ENCODE peak calls at places on chromosome 16, in four cellular contexts. One of them, this sample, is unnamed.
A peak's percentile ranks its signal among the peaks of the same experiment; 100 is the strongest.

GRCh38 chr16:11232302-11232851 is 23.6 kb downstream of the SOCS1 start:
- DNase-seq in HepG2: no peak
- DNase-seq in GM12878: no peak
- DNase-seq in WTC11: no peak
- DNase-seq in this sample: no peak

GRCh38 chr16:4381072-4381934 is 9.7 kb downstream of the VASN start:
- DNase-seq in WTC11: no peak
- DNase-seq in GM12878: no peak
- DNase-seq in HepG2: no peak
- DNase-seq in this sample: peak; percentile 15

GRCh38 chr16:52440248-52440647 is 106.7 kb downstream of the TOX3 start:
- DNase-seq in GM12878: no peak
- DNase-seq in WTC11: no peak
- DNase-seq in HepG2: no peak
- DNase-seq in this sample: no peak

GRCh38 chr16:19481291-19481690 is 40.6 kb downstream of the GDE1 start:
- DNase-seq in WTC11: no peak
- DNase-seq in GM12878: no peak
- DNase-seq in HepG2: no peak
- DNase-seq in this sample: peak; percentile 29

GRCh38 chr16:22093952-22094351 is 1.6 kb downstream of the VWA3A start:
- DNase-seq in GM12878: no peak
- DNase-seq in HepG2: no peak
- DNase-seq in WTC11: no peak
- DNase-seq in this sample: no peak

GRCh38 chr16:6047325-6047724 is 949.7 kb upstream of the EEF2KMT start:
- DNase-seq in GM12878: no peak
- DNase-seq in HepG2: no peak
- DNase-seq in WTC11: no peak
- DNase-seq in this sample: no peak

GRCh38 chr16:88810166-88810867 is 1.4 kb downstream of the APRT start:
- DNase-seq in HepG2: no peak
- DNase-seq in WTC11: no peak
- DNase-seq in GM12878: no peak
- DNase-seq in this sample: peak; percentile 57

GRCh38 chr16:69501956-69502457 is 63.8 kb upstream of the NFAT5 start:
- DNase-seq in GM12878: peak; percentile 63
- DNase-seq in HepG2: peak; percentile 95
- DNase-seq in WTC11: no peak
- DNase-seq in this sample: no peak

GRCh38 chr16:53434436-53435065 is at the start of gene RBL2:
- DNase-seq in GM12878: no peak
- DNase-seq in WTC11: peak; percentile 79
- DNase-seq in HepG2: peak; percentile 25
- DNase-seq in this sample: peak; percentile 85

GRCh38 chr16:4534151-4534790 is 4.3 kb downstream of the CDIP1 start:
- DNase-seq in WTC11: no peak
- DNase-seq in GM12878: no peak
- DNase-seq in HepG2: no peak
- DNase-seq in this sample: no peak

GRCh38 chr16:49280022-49280741 is 1.5 kb downstream of the CBLN1 start:
- DNase-seq in HepG2: no peak
- DNase-seq in WTC11: peak; percentile 78
- DNase-seq in GM12878: no peak
- DNase-seq in this sample: peak; percentile 6

GRCh38 chr16:14489460-14489859 is 140.6 kb downstream of the PARN start:
- DNase-seq in GM12878: no peak
- DNase-seq in WTC11: peak; percentile 45
- DNase-seq in HepG2: peak; percentile 57
- DNase-seq in this sample: peak; percentile 43

GRCh38 chr16:23367988-23368387 is 65.9 kb downstream of the SCNN1B start:
- DNase-seq in HepG2: no peak
- DNase-seq in WTC11: no peak
- DNase-seq in GM12878: no peak
- DNase-seq in this sample: no peak

GRCh38 chr16:74698220-74698619 is 2.4 kb downstream of the MLKL start:
- DNase-seq in HepG2: no peak
- DNase-seq in GM12878: peak; percentile 45
- DNase-seq in WTC11: no peak
- DNase-seq in this sample: no peak

GRCh38 chr16:53058441-53058840 is 3.6 kb downstream of the CHD9 start:
- DNase-seq in GM12878: no peak
- DNase-seq in HepG2: no peak
- DNase-seq in WTC11: no peak
- DNase-seq in this sample: no peak

GRCh38 chr16:21598676-21599157 is 660 bp upstream of the METTL9 start:
- DNase-seq in GM12878: no peak
- DNase-seq in HepG2: no peak
- DNase-seq in WTC11: peak; percentile 24
- DNase-seq in this sample: peak; percentile 36

GRCh38 chr16:64865037-64865696 is 256.7 kb downstream of the CDH11 start:
- DNase-seq in GM12878: no peak
- DNase-seq in HepG2: no peak
- DNase-seq in WTC11: no peak
- DNase-seq in this sample: no peak

GRCh38 chr16:64866026-64866425 is 255.8 kb downstream of the CDH11 start:
- DNase-seq in HepG2: no peak
- DNase-seq in WTC11: no peak
- DNase-seq in GM12878: no peak
- DNase-seq in this sample: no peak

GRCh38 chr16:64864232-64864803 is 257.5 kb downstream of the CDH11 start:
- DNase-seq in HepG2: no peak
- DNase-seq in WTC11: no peak
- DNase-seq in GM12878: no peak
- DNase-seq in this sample: no peak
- TF ChIP-seq CREM in HepG2: no peak
- TF ChIP-seq CREM in WTC11: no peak
- TF ChIP-seq CREM in GM12878: no peak
- TF ChIP-seq CREM in this sample: no peak

DNA sequence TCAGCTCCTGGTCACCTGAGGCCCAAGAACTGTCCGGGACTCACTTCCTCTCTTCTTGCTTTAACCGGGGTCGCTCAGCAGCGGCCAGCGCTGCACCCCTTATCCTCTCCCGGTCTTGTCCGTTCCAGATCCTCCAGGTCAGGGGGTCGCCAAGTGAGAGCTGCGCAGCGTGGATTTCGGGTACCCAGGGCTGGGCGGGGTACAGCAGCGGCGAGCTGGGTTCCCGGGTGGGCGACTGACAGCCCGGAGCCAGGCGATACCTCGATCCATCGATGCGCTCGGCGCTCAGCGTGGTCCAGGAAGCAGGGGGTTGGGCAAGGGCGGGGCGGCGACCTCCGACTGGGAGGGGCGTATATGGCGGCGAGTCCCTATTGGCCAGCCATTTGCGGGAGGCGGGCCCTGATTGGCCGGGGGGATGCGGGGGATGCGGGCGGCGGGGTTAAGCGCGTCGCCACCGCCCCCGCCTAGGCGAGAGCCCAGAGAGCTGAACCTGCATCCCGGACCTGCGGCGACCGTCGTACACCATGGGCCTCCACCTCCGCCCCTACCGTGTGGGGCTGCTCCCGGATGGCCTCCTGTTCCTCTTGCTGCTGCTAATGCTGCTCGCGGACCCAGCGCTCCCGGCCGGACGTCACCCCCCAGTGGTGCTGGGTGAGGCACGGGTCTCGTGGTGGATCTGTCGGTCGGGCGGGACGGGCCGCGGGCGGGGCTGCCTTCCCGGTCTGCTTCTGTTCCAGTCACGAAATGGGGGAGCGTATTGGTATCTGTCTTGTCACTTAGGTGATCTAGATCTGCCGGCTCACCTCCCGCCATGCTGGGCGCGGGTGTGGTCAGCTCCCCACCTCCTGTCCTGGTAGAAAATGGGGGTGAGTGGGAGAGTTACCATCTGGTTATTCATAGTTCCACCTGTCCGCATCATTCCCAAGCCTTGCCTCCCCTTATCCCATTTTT is at the start of gene PLA2G15:
- DNase-seq in WTC11: peak; percentile 98
- DNase-seq in GM12878: no peak
- DNase-seq in HepG2: peak; percentile 87
- DNase-seq in this sample: peak; percentile 96
- TF ChIP-seq CREM in WTC11: peak; percentile 49
- TF ChIP-seq CREM in GM12878: peak; percentile 64
- TF ChIP-seq CREM in HepG2: no peak
- TF ChIP-seq CREM in this sample: peak; percentile 83

GRCh38 chr16:86199871-86200700 is 301.1 kb downstream of the IRF8 start:
- DNase-seq in GM12878: no peak
- DNase-seq in HepG2: no peak
- DNase-seq in WTC11: no peak
- DNase-seq in this sample: no peak
- TF ChIP-seq CREM in GM12878: no peak
- TF ChIP-seq CREM in HepG2: no peak
- TF ChIP-seq CREM in WTC11: no peak
- TF ChIP-seq CREM in this sample: no peak

GRCh38 chr16:83967838-83968482 is at the start of gene NECAB2:
- DNase-seq in WTC11: peak; percentile 53
- DNase-seq in HepG2: no peak
- DNase-seq in GM12878: no peak
- DNase-seq in this sample: peak; percentile 95
- TF ChIP-seq CREM in WTC11: no peak
- TF ChIP-seq CREM in HepG2: no peak
- TF ChIP-seq CREM in GM12878: no peak
- TF ChIP-seq CREM in this sample: peak; percentile 15

DNA sequence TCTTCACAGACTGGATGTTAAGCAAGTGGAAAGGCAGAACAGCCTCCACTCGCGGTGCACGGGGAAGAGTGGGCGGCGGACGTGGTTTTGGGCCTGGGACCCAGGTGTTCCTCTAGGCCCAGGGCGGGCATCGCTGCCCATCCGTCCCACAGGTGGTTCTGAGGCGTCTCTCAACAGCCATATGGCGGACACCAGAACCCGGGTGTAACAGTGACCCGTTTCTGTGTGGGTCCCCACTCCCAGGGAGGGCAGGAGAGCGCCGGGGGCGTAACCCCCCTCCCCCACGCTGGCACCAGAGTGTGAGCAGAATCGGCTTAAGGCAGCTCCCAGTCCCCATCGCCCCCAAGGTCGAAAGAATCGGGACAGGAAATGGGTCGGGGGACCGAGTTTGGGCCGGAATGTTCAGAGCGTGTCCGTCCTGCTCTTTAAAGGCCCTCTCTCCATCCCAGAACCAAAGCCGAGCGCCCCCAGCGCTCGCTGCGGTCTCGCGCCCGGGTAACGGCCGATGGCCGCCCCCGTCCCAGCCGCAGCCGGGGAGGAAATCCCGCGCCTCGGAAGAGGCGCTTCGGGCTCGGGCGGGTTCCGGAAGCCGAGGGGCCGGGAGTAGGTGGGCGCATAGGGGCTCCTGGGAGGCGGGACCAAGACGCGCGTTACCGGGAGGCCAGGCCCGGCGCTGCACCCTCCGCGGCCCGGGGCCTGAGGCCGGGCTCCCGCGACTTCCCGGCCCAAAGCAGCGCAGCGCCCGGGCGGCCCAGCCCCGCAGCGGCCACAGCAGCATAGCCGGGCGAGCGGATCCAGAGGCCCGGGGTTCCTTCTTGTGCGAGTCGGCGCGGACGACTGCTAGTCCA is at the start of gene TK2:
- DNase-seq in WTC11: peak; percentile 72
- DNase-seq in GM12878: no peak
- DNase-seq in HepG2: peak; percentile 37
- DNase-seq in this sample: peak; percentile 74
- TF ChIP-seq CREM in WTC11: peak; percentile 57
- TF ChIP-seq CREM in GM12878: no peak
- TF ChIP-seq CREM in HepG2: no peak
- TF ChIP-seq CREM in this sample: no peak

GRCh38 chr16:1534021-1535020 is 855 bp downstream of the TMEM204 start:
- DNase-seq in HepG2: no peak
- DNase-seq in WTC11: no peak
- DNase-seq in GM12878: no peak
- DNase-seq in this sample: no peak

GRCh38 chr16:1532081-1532760 is 1.2 kb upstream of the TMEM204 start:
- DNase-seq in HepG2: no peak
- DNase-seq in WTC11: no peak
- DNase-seq in GM12878: no peak
- DNase-seq in this sample: no peak

GRCh38 chr16:1531638-1531910 is 1.9 kb upstream of the TMEM204 start:
- DNase-seq in WTC11: no peak
- DNase-seq in GM12878: no peak
- DNase-seq in HepG2: no peak
- DNase-seq in this sample: no peak

GRCh38 chr16:1532771-1533170 is 695 bp upstream of the TMEM204 start:
- DNase-seq in WTC11: no peak
- DNase-seq in GM12878: no peak
- DNase-seq in HepG2: no peak
- DNase-seq in this sample: no peak

DNA sequence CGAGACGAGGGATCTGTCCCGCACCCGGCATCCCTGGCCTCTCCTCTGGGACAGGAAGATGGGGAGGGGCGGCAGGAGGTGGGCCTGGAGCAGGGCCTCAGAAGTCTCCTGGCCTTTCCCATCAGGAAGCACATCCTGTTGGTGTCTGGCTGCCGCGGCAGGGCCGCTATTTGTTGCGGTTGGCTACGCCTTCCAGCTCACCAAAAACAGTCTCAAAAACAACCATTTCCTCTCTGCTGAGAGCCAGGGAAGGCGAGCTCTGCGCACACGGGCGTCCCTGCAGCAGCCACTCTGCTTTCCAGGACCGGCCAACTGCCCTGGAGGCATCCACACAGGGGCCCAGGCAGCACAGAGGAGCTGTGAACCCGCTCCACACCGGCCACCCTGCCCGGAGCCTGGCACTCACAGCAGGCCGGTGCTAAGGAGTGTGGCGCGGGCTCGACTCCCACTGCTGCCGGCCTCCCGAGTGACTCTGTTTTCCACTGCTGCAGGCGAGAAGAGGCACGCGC is at the start of gene TMEM204:
- DNase-seq in WTC11: no peak
- DNase-seq in GM12878: no peak
- DNase-seq in HepG2: no peak
- DNase-seq in this sample: no peak
- TF ChIP-seq CREM in WTC11: no peak
- TF ChIP-seq CREM in GM12878: no peak
- TF ChIP-seq CREM in HepG2: no peak
- TF ChIP-seq CREM in this sample: no peak

GRCh38 chr16:71852146-71852545 is 6.4 kb downstream of the ATXN1L start:
- DNase-seq in GM12878: no peak
- DNase-seq in HepG2: no peak
- DNase-seq in WTC11: no peak
- DNase-seq in this sample: no peak

GRCh38 chr16:71854369-71854948 is 8.7 kb downstream of the ATXN1L start:
- DNase-seq in WTC11: no peak
- DNase-seq in HepG2: no peak
- DNase-seq in GM12878: no peak
- DNase-seq in this sample: no peak

GRCh38 chr16:71853413-71853812 is 7.6 kb downstream of the ATXN1L start:
- DNase-seq in WTC11: no peak
- DNase-seq in GM12878: no peak
- DNase-seq in HepG2: no peak
- DNase-seq in this sample: no peak

GRCh38 chr16:71851726-71852125 is 6.0 kb downstream of the ATXN1L start:
- DNase-seq in GM12878: no peak
- DNase-seq in WTC11: no peak
- DNase-seq in HepG2: no peak
- DNase-seq in this sample: no peak

GRCh38 chr16:71852561-71852960 is 6.8 kb downstream of the ATXN1L start:
- DNase-seq in HepG2: no peak
- DNase-seq in GM12878: no peak
- DNase-seq in WTC11: no peak
- DNase-seq in this sample: no peak
- TF ChIP-seq CREM in HepG2: no peak
- TF ChIP-seq CREM in GM12878: no peak
- TF ChIP-seq CREM in WTC11: no peak
- TF ChIP-seq CREM in this sample: no peak